ENCODE peak calls at places on chromosomes 3 and 15, in four cellular contexts. E is GM19239, I is testis, O is non-pigmented ciliary epithelial cell. K is an unnamed sample.

GRCh38 chr15:33045066-33045810 is 149.3 kb downstream of the FMN1 start:
- DNase-seq in E (no peak), I (no peak), O (no peak), K (no peak)

GRCh38 chr3:149581681-149582349 is 76.0 kb downstream of the WWTR1 start:
- DNase-seq in E (no peak), I (peak; percentile 29), O (peak; percentile 67), K (no peak)

GRCh38 chr3:41265823-41266273 is 66.5 kb downstream of the CTNNB1 start:
- DNase-seq in E (no peak), I (no peak), O (peak; percentile 73), K (no peak)

GRCh38 chr3:10162147-10162546 is 2.6 kb upstream of the IRAK2 start:
- DNase-seq in E (no peak), I (no peak), O (no peak), K (no peak)

GRCh38 chr3:134378818-134379217 is 4.6 kb upstream of the AMOTL2 start:
- DNase-seq in E (no peak), I (no peak), O (no peak), K (no peak)

GRCh38 chr3:69353492-69353891 is 32.4 kb downstream of the FRMD4B start:
- DNase-seq in E (no peak), I (no peak), O (no peak), K (no peak)

GRCh38 chr3:196246612-196247308 is 30.4 kb downstream of the SLC51A start:
- DNase-seq in E (no peak), I (no peak), O (peak; percentile 53), K (no peak)

GRCh38 chr3:38538773-38539353 is 42.7 kb downstream of the EXOG start:
- DNase-seq in E (no peak), I (no peak), O (no peak), K (no peak)

GRCh38 chr3:17258823-17259436 is 374.2 kb downstream of the PLCL2 start:
- DNase-seq in E (peak; percentile 13), I (peak; percentile 23), O (peak; percentile 1), K (peak; percentile 7)

K was measured in GM12891.